ENCODE peak calls at places on chromosomes 4 and X, in five cellular contexts. C is stimulated activated CD4-positive, alpha-beta T cell treated with anti-CD3 and anti-CD28 coated beads, Interleukin-15, amount 100 ng/mL, for 24 hours; T is mesenchymal stem cell; X is left cardiac atrium; N is progenitor cell of endocrine pancreas. M is an unnamed sample.

GRCh38 chr4:186848437-186848836 is 124.8 kb upstream of the FAT1 start:
- DNase-seq in C (no peak), T (no peak), X (no peak), N (no peak), M (no peak)

GRCh38 chrX:154661200-154661599 is 7.8 kb upstream of the CTAG2 start:
- DNase-seq in C (no peak), T (no peak), X (no peak), N (no peak), M (peak; percentile 29)

GRCh38 chr4:4574792-4575191 is 32.9 kb upstream of the STX18 start:
- DNase-seq in C (peak; percentile 7), T (peak; percentile 92), X (peak; percentile 77), N (no peak), M (no peak)

GRCh38 chr4:62144431-62144830 is 944.3 kb downstream of the ADGRL3 start:
- DNase-seq in C (no peak), T (no peak), X (no peak), N (no peak), M (no peak)

GRCh38 chr4:105569014-105569850 is 16.8 kb downstream of the ARHGEF38 start:
- DNase-seq in C (no peak), T (no peak), X (no peak), N (no peak), M (no peak)

GRCh38 chr4:67520141-67520540 is 25.2 kb downstream of the CENPC start:
- DNase-seq in C (no peak), T (no peak), X (no peak), N (no peak), M (no peak)

GRCh38 chrX:153530411-153531145 is 13.1 kb downstream of the ATP2B3 start:
- DNase-seq in C (no peak), T (no peak), X (no peak), N (no peak), M (no peak)

GRCh38 chrX:121858867-121859647 is 811.6 kb downstream of the GLUD2 start:
- DNase-seq in C (no peak), T (no peak), X (no peak), N (no peak), M (no peak)

GRCh38 chr4:34108456-34108855 is 2135.9 kb downstream of the ARAP2 start:
- DNase-seq in C (no peak), T (peak; percentile 58), X (no peak), N (no peak), M (no peak)

GRCh38 chr4:168021666-168022065 is 70.7 kb upstream of the ANXA10 start:
- DNase-seq in C (no peak), T (no peak), X (no peak), N (no peak), M (no peak)

GRCh38 chr4:109559625-109559982 is 442 bp upstream of the MCUB start:
- DNase-seq in C (peak; percentile 52), T (no peak), X (peak; percentile 48), N (no peak), M (no peak)

GRCh38 chr4:101806914-101807313 is 16.4 kb downstream of the BANK1 start:
- DNase-seq in C (no peak), T (peak; percentile 12), X (no peak), N (no peak), M (no peak)

M was measured in HL-60.